ENCODE peak calls at places on chromosomes 1 and 21, in five cellular contexts. Y is mesothelial cell of epicardium, B is neural crest cell, S is cardiac fibroblast, J is left ventricle myocardium inferior. F is an unnamed sample.

GRCh38 chr1:208242829-208243521 is 1.2 kb downstream of the PLXNA2 start:
- DNase-seq in Y (peak), B (no peak), S (no peak), J (no peak), F (no peak)

GRCh38 chr1:156167536-156167935 is 14.2 kb downstream of the SEMA4A start:
- DNase-seq in Y (no peak), B (no peak), S (peak), J (no peak), F (no peak)

GRCh38 chr1:201361652-201362504 is 15.6 kb downstream of the TNNT2 start:
- DNase-seq in Y (peak), B (peak), S (peak), J (peak), F (no peak)

GRCh38 chr1:72524021-72524420 is 241.7 kb upstream of the NEGR1 start:
- DNase-seq in Y (no peak), B (no peak), S (no peak), J (no peak), F (no peak)

GRCh38 chr1:156926175-156926574 is 5.7 kb downstream of the LRRC71 start:
- DNase-seq in Y (no peak), B (no peak), S (peak), J (peak), F (peak)

GRCh38 chr1:218025454-218025853 is 259.6 kb upstream of the RRP15 start:
- DNase-seq in Y (no peak), B (no peak), S (no peak), J (no peak), F (no peak)

GRCh38 chr1:93321720-93322119 is 24.0 kb upstream of the DR1 start:
- DNase-seq in Y (no peak), B (no peak), S (no peak), J (no peak), F (no peak)

GRCh38 chr1:18701183-18701582 is 70.5 kb downstream of the PAX7 start:
- DNase-seq in Y (no peak), B (no peak), S (no peak), J (no peak), F (no peak)

GRCh38 chr1:25039229-25039628 is 109.2 kb upstream of the RUNX3 start:
- DNase-seq in Y (no peak), B (no peak), S (no peak), J (no peak), F (no peak)
- TF ChIP-seq CTCF in Y (no peak), B (peak), S (no peak), J (no peak), F (no peak)

GRCh38 chr1:221693087-221693486 is 48.8 kb downstream of the DUSP10 start:
- DNase-seq in Y (no peak), B (no peak), S (no peak), J (no peak), F (no peak)
- TF ChIP-seq CTCF in Y (no peak), B (peak), S (no peak), J (no peak), F (no peak)

DNA sequence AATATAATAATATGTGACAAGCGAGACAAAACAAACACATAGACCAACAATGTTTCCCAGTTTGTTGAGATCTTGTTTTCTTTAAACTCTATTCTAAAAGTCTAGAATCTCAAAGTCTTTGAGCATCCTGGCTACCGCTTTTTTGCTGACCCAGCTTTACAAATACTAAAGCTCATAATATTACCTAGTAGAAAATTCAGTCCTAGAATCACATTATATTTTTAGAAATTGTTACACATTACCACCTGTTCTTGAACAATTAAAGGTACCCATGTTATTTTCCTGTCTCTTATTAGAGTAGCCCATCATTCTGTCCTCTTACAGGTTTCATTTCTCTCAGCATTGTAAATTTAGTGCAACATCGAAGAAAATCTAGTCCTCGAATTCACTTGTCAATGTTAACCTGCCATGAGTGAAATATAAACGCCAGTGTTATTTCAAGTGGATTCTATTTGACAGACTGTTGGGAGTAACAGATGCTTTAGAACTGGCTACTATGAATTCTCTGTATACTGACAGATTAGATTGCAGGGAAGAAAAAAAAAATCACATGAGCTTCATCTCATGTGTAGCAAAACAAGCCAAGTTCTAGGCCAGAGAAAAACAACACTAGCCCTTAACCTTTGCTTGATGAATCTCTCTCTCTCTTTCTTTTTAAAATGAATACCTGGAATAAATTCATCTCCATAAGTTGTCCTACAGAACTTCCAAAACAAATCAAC is 851.2 kb upstream of the ADAMTS5 start:
- DNase-seq in Y (no peak), B (no peak), S (no peak), J (no peak), F (no peak)
- TF ChIP-seq CTCF in Y (no peak), B (no peak), S (no peak), J (no peak), F (no peak)

DNA sequence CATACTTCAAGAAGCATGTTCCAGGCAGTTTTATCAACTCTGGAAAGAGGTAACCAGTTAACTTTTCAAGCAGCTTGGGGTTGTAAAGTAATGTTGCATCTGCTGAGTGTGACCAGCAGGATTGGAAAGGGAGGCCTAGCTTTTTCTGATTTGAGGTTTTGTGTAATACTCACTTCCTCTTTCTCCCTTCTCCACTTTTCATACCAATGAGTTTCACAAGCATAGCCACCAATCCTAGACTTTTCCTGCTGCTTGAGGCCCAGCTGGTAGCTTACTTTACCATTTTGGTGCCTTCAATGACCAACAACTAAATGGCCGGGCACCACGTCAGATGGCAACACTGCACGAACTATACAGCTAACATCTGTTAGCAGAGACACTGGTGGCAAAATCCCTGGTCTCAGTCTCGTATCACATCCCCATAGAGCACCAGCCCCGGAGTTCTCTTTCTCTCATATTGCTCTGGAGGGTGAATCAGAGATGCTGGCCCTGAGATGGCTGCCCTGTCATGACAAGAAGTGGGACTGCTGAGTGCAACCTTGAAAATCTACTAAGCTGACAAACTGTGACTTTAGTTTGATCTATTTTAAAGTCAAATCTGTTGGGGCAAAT is 14.8 kb upstream of the GPR88 start:
- DNase-seq in Y (no peak), B (no peak), S (peak), J (no peak), F (no peak)
- TF ChIP-seq CTCF in Y (no peak), B (no peak), S (no peak), J (no peak), F (no peak)

DNA sequence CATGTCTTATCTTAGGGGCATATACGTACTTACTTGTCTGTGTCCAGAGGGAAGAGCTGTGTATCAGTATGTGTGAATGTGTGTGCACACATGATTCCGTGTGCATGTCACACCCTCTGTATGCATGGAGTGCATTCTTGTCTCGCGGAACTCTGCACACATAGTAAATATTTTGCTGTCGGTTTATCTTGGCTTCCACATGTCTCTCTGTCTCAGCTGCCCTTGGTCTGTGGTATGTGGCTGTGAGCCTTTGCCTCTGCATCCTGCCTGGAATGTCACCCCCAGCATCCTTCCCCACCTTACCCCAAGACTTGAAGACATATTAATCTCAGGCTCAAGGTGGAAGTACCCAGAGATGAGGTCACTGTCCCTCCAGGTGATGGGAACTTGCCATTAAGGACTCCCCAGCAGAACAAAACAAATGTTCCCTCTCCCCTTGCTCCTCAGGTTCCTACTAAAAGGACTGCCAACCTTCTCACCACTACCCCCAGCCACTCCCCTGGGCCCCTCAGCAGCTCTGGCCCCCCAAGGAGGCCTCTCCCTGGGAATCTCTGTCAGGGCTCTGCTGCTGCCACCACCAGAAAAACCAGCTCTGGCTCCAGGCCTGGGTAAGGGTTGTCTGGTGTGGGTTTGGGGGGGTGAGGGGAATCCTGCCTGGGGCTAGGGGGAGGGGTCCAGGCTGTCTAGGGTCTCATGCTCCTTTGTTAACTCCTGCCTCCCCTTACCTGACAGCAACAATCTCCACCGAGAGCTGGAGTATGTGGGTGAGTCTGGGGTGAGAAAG is 5.0 kb downstream of the NECTIN4 start:
- DNase-seq in Y (peak), B (no peak), S (peak), J (no peak), F (no peak)
- TF ChIP-seq CTCF in Y (no peak), B (no peak), S (no peak), J (no peak), F (no peak)

DNA sequence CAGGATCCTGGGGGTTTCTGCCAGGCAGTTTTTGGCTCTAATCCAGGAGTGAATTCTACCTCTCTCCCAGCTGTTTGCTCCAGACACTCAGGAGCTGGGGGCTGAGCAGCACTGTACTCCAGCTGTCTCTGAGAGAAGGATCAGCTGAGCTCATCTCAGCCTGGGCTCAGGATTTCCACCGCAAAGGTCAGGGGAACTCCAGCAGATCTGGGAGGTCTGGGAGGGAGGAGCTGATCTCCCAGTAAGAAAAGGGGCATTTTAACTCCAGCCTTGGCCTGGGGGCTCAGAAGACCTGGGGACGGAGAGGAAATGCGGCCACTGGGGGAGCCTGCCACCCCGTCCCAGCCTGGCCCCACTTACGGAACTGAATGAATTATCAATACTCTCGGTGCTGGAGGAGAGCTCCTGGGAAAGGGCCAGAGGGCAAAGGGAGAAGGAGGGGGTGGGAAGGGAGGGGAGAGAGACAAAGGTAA is 17.3 kb downstream of the PI4KB start:
- DNase-seq in Y (no peak), B (no peak), S (peak), J (peak), F (no peak)
- TF ChIP-seq CTCF in Y (no peak), B (no peak), S (no peak), J (no peak), F (no peak)

GRCh38 chr1:226663327-226663704 is 75.8 kb downstream of the ITPKB start:
- DNase-seq in Y (no peak), B (no peak), S (no peak), J (no peak), F (no peak)

GRCh38 chr1:226666164-226666506 is 72.9 kb downstream of the ITPKB start:
- DNase-seq in Y (no peak), B (no peak), S (no peak), J (no peak), F (peak)

GRCh38 chr1:226662704-226663326 is 76.3 kb downstream of the ITPKB start:
- DNase-seq in Y (no peak), B (no peak), S (peak), J (peak), F (peak)

GRCh38 chr1:226665505-226666163 is 73.4 kb downstream of the ITPKB start:
- DNase-seq in Y (no peak), B (no peak), S (no peak), J (no peak), F (no peak)

DNA sequence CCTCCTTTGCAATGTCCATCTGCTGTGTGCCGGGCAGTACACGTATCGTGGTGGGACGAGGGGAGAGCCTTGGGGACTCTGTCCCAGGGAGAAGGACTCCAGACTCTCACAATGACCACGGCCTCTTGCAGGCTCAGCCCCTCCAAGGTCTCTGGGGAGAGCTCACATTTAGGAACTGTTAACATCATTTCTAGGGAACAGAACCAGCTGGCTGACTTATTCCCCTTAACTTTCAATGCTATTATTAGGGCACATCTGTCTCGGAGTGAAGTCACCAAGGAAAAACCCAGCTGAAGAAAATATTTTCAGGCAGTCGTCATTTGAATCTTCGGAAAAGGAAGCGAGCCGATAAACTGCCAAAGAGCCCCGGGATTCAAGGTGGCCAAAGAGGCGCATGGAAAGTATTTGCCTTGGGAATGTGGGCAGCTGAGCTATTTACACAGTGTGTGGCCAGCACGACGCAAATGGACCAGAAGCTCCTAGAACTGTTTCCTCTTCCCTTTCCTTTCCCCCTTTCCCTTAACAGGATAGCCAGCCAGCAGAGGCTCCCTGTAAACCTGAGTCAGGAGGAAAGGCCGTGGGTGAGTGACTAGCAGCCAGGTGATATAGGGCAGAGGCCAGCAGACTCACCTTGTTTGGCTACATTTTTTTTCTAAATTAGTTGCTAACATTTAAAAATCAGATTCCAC is 74.5 kb downstream of the ITPKB start:
- DNase-seq in Y (no peak), B (no peak), S (peak), J (peak), F (peak)
- TF ChIP-seq CTCF in Y (no peak), B (no peak), S (no peak), J (no peak), F (no peak)

GRCh38 chr1:46445773-46446256 is 43.8 kb upstream of the DMBX1 start:
- DNase-seq in Y (no peak), B (no peak), S (no peak), J (no peak), F (no peak)
- TF ChIP-seq CTCF in Y (no peak), B (no peak), S (no peak), J (no peak), F (no peak)

F was measured in heart left ventricle.